ENCODE peak calls at places on chromosomes 4 and X, in four cellular contexts. M is neural progenitor cell, S is SK-N-MC, Z is fibroblast of lung. J is an unnamed sample.

GRCh38 chrX:39841604-39842003 is 256.2 kb downstream of the BCOR start:
- DNase-seq in M (peak; percentile 47), S (no peak), Z (no peak), J (no peak)

GRCh38 chrX:15292861-15293260 is 22.6 kb downstream of the ASB11 start:
- DNase-seq in M (no peak), S (no peak), Z (no peak), J (no peak)

GRCh38 chrX:1555370-1555769 is 18.4 kb upstream of the P2RY8 start:
- DNase-seq in M (no peak), S (no peak), Z (no peak), J (no peak)

GRCh38 chrX:115226929-115227328 is 7.0 kb downstream of the LRCH2 start:
- DNase-seq in M (peak; percentile 69), S (no peak), Z (peak; percentile 9), J (no peak)

GRCh38 chr4:83285022-83285387 is 407 bp upstream of the COQ2 start:
- DNase-seq in M (peak; percentile 20), S (no peak), Z (peak; percentile 55), J (no peak)

GRCh38 chr4:24507439-24507838 is 76.9 kb downstream of the DHX15 start:
- DNase-seq in M (no peak), S (no peak), Z (no peak), J (no peak)

GRCh38 chr4:3481783-3482397 is 18.8 kb downstream of the DOK7 start:
- DNase-seq in M (no peak), S (no peak), Z (no peak), J (no peak)

GRCh38 chr4:16843831-16844508 is 54.5 kb downstream of the LDB2 start:
- DNase-seq in M (no peak), S (no peak), Z (peak; percentile 84), J (no peak)

GRCh38 chr4:17511041-17511949 is 595 bp downstream of the QDPR start:
- DNase-seq in M (peak; percentile 58), S (no peak), Z (peak; percentile 45), J (no peak)

GRCh38 chr4:70678383-70678999 is 9.8 kb upstream of the UTP3 start:
- DNase-seq in M (no peak), S (peak; percentile 20), Z (no peak), J (no peak)

GRCh38 chr4:100041646-100042045 is 91.6 kb upstream of the H2AZ1 start:
- DNase-seq in M (no peak), S (no peak), Z (no peak), J (no peak)

GRCh38 chrX:94515009-94515408 is 841.0 kb downstream of the FAM133A start:
- DNase-seq in M (peak; percentile 69), S (no peak), Z (no peak), J (no peak)

GRCh38 chr4:107857741-107858140 is 33.0 kb downstream of the SGMS2 start:
- DNase-seq in M (peak; percentile 35), S (no peak), Z (no peak), J (no peak)

GRCh38 chr4:40516651-40517050 is 113.0 kb downstream of the RBM47 start:
- DNase-seq in M (peak; percentile 15), S (no peak), Z (no peak), J (no peak)

GRCh38 chr4:56410247-56410646 is 23.0 kb upstream of the AASDH start:
- DNase-seq in M (peak; percentile 83), S (no peak), Z (peak; percentile 98), J (peak; percentile 77)

GRCh38 chrX:51332188-51332942 is at the start of gene NUDT10:
- DNase-seq in M (peak; percentile 92), S (no peak), Z (peak; percentile 58), J (no peak)

GRCh38 chr4:101419324-101420135 is 72.2 kb upstream of the PPP3CA start:
- DNase-seq in M (peak; percentile 72), S (no peak), Z (peak; percentile 78), J (no peak)

GRCh38 chr4:180336494-180337090 is 1906.6 kb upstream of the TENM3 start:
- DNase-seq in M (no peak), S (no peak), Z (no peak), J (no peak)

GRCh38 chr4:177484613-177485021 is 42.4 kb upstream of the AGA start:
- DNase-seq in M (no peak), S (no peak), Z (peak; percentile 98), J (peak; percentile 67)

GRCh38 chrX:132810488-132810887 is 147.9 kb downstream of the HS6ST2 start:
- DNase-seq in M (no peak), S (no peak), Z (no peak), J (no peak)

GRCh38 chr4:38842998-38843397 is 13.6 kb downstream of the TLR6 start:
- DNase-seq in M (no peak), S (no peak), Z (no peak), J (no peak)

GRCh38 chr4:151173751-151174325 is 74.4 kb downstream of the RPS3A start:
- DNase-seq in M (no peak), S (no peak), Z (peak; percentile 8), J (no peak)

DNA sequence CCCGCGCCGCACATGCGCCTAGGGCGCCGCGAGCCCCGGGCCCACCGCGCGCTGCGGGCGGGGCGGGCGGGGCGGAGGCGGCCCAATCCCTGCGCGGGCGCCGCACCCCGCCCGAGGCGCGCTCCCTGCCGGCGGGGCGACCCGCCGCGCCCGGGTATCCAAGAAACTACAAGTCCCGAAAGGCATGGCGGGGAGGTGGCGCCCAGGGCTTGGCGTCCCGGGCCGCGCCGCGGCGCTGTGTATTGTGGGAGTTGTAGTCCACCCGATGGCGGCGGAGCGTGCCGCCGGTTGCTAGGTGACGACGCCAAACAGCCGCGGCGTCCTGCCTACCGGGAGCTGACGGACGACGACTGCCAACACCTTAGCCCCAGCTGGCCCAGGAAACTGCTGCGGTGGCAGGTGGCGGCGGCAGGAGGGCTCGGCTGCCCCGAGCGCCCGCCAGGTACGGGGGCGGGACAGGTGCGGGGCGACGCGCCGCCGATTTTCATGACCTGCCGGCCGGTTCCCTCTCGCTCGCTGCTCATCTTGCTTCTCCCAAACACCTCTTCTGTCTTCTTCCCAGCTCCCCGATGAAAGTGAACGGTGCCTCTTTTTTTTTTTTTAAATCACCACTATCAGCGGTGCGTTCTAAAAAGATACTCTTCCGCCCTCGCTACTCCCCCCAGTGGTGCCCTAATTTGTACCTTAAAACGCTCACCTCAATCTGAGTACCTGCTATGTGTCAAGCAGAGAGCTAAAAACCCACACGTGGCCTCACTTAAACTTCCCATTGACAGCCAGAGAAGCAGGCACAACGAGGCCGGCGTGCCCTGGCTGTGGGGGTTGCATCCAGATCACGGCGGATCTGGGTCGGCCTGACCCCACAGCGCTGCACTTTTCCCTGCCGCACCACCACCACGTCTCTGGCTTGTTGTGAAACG is at the start of gene CFAP99:
- DNase-seq in M (peak; percentile 99), S (peak; percentile 69), Z (peak; percentile 85), J (peak; percentile 66)
- TF ChIP-seq EZH2 in M (no peak), S (no peak), Z (no peak), J (no peak)

GRCh38 chr4:41882622-41883347 is 52.4 kb upstream of the TMEM33 start:
- DNase-seq in M (peak; percentile 72), S (no peak), Z (peak; percentile 19), J (no peak)

GRCh38 chr4:41880022-41880837 is 55.0 kb upstream of the TMEM33 start:
- DNase-seq in M (peak; percentile 39), S (no peak), Z (no peak), J (no peak)

GRCh38 chr4:41879552-41879951 is 55.7 kb upstream of the TMEM33 start:
- DNase-seq in M (no peak), S (no peak), Z (no peak), J (no peak)

GRCh38 chr4:41881931-41882621 is 53.2 kb upstream of the TMEM33 start:
- DNase-seq in M (peak; percentile 52), S (no peak), Z (no peak), J (no peak)

DNA sequence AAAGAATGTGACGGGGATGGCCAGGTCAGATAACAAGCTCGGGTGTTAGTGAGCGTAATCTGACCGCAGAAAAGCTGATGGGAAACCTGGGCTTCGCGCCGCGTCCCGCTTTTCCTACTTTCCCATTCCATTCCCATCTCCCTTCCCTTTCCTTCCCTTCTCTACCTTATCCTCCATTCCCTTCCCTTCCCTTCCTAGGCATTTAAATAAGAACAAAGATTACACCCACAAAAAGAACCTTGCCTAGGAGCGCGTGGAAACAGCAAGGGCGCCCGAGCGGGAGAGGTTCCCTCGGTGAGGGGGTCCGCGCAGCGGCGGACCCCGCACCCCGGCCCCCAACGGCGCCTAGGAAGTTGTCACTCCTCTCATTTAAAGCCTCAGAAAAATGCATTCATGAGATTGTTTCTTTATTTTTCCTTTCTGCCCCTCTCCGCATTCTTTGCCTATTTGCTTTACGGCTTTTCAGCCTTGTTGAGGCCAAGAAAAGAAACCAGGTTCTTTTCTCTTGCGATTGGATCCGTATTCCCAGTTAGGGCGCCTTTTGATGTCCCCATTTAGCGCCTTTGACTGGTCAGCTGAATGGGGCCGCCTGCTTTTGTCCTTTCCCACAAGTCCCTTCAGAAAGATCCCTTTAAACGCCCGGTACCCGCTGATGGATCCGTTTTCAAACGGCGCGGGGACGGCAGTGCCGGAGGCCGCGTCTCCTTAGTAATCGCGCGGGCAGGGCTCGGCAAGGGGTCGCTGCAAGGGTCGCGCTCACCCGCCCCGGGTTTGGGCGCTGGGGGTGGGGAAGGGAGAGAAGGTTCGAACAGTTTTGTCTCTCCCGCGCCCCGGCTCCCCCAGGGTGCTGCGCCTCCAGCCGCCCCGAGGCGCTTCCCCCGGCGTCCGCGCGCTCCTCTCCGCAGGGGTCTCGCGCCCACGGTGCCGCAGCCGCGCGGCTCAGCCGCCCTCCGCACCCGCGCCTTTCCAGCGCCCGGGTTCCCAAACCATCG is 54.1 kb upstream of the TMEM33 start:
- DNase-seq in M (peak; percentile 70), S (no peak), Z (no peak), J (no peak)
- TF ChIP-seq EZH2 in M (peak; percentile 77), S (no peak), Z (peak; percentile 71), J (peak; percentile 41)

DNA sequence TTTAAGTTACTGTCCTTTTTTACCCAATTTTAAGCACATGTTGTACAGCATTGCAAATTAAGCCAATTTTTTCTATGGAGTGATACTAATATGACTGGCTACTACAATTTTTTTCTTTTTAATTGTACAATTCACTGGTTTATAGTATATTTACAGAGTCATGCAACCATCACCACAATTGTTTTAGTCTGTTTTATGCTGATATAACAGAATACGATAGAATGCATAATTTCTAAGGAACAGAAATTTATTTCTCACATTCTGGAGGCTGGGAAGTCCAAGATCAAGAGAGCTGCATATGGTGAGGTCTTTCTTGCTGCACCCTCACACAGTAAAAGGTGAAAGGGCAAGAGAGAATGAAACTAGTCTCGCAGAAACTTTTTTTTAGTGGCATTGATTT is 125.3 kb downstream of the GLUD2 start:
- DNase-seq in M (no peak), S (no peak), Z (no peak), J (no peak)
- TF ChIP-seq EZH2 in M (no peak), S (no peak), Z (no peak), J (no peak)

GRCh38 chr4:54097152-54097551 is 2.8 kb upstream of the GSX2 start:
- DNase-seq in M (no peak), S (no peak), Z (no peak), J (no peak)
- TF ChIP-seq EZH2 in M (no peak), S (no peak), Z (no peak), J (no peak)

J was measured in keratinocyte.